ENCODE peak calls at places on chromosomes 11 and 22, in seven cellular contexts. W is fibroblast of villous mesenchyme; Y is adrenal gland; J is activated CD8-positive, alpha-beta memory T cell treated with anti-CD3 and anti-CD28 coated beads, Interleukin-2, amount 50 U/mL, for 48 hours; A is cardiac fibroblast; R is hypothalamus; P is EL. S is an unnamed sample.

GRCh38 chr11:17643506-17644405 is 75.6 kb upstream of the MYOD1 start:
- DNase-seq in W (peak; percentile 3), Y (no peak), J (no peak), A (no peak), R (no peak), P (no peak), S (no peak)

GRCh38 chr11:65357856-65358356 is 3.4 kb downstream of the TIGD3 start:
- DNase-seq in W (peak; percentile 30), Y (no peak), J (no peak), A (peak; percentile 12), R (no peak), P (no peak), S (no peak)

GRCh38 chr11:9701799-9702198 is 37.9 kb downstream of the SWAP70 start:
- DNase-seq in W (no peak), Y (no peak), J (no peak), A (no peak), R (no peak), P (no peak), S (peak; percentile 46)

GRCh38 chr22:22670076-22670795 is 25.8 kb downstream of the GGTLC2 start:
- DNase-seq in W (no peak), Y (no peak), J (no peak), A (no peak), R (no peak), P (no peak), S (no peak)

GRCh38 chr11:40841231-40841630 is 618.2 kb downstream of the LRRC4C start:
- DNase-seq in W (no peak), Y (no peak), J (no peak), A (no peak), R (no peak), P (no peak), S (no peak)

GRCh38 chr11:96211433-96211832 is 131.6 kb downstream of the MAML2 start:
- DNase-seq in W (no peak), Y (no peak), J (no peak), A (no peak), R (no peak), P (no peak), S (peak; percentile 57)

GRCh38 chr22:42873361-42873760 is 16.3 kb upstream of the ARFGAP3 start:
- DNase-seq in W (no peak), Y (no peak), J (no peak), A (no peak), R (no peak), P (peak; percentile 37), S (no peak)

GRCh38 chr11:45890886-45891550 is 5.6 kb downstream of the MAPK8IP1 start:
- DNase-seq in W (no peak), Y (no peak), J (no peak), A (no peak), R (no peak), P (no peak), S (no peak)

GRCh38 chr11:69702239-69702668 is 1.6 kb downstream of the FGF19 start:
- DNase-seq in W (no peak), Y (no peak), J (no peak), A (no peak), R (no peak), P (no peak), S (no peak)

GRCh38 chr22:43658823-43659222 is 153.3 kb downstream of the EFCAB6 start:
- DNase-seq in W (no peak), Y (no peak), J (no peak), A (no peak), R (no peak), P (no peak), S (no peak)

GRCh38 chr11:68839054-68839865 is 2.5 kb downstream of the CPT1A start:
- DNase-seq in W (peak; percentile 95), Y (peak; percentile 97), J (peak; percentile 96), A (peak; percentile 89), R (peak; percentile 64), P (peak; percentile 94), S (peak; percentile 92)

S was measured in NCI-H82.